ENCODE peak calls at places on chromosomes 5 and 9, in six cellular contexts. N is activated T-cell treated with anti-CD3 and anti-CD28 coated beads, Interleukin-2, amount 50 U/mL, for 72 hours; T is activated T-helper 1 cell treated with anti-CD3 and anti-CD28 coated beads, Interleukin-2, amount 50 U/mL, for 16 hours; F is tibial artery; E is HEK293T; A is NCI-H2029 treated with DMSO at 0.1 percent for 48 hours. B is an unnamed sample.

GRCh38 chr9:89603629-89604462 is 966 bp upstream of the GADD45G start:
- DNase-seq in N (peak), T (no peak), F (peak), E (peak), A (peak), B (peak)

GRCh38 chr5:82165740-82166530 is 112.2 kb downstream of the RPS23 start:
- DNase-seq in N (peak), T (no peak), F (peak), E (peak), A (peak), B (peak)

GRCh38 chr5:72179816-72180440 is 72.7 kb downstream of the MAP1B start:
- DNase-seq in N (no peak), T (no peak), F (no peak), E (no peak), A (no peak), B (no peak)

GRCh38 chr9:79575560-79575959 is 3.8 kb downstream of the TLE4 start:
- DNase-seq in N (no peak), T (no peak), F (no peak), E (no peak), A (no peak), B (no peak)

GRCh38 chr9:35736201-35736633 is 3.8 kb downstream of the CREB3 start:
- DNase-seq in N (peak), T (peak), F (no peak), E (peak), A (peak), B (peak)

GRCh38 chr5:180636403-180637075 is 12.9 kb downstream of the FLT4 start:
- DNase-seq in N (no peak), T (no peak), F (peak), E (no peak), A (no peak), B (no peak)

GRCh38 chr5:157516016-157516415 is 56.0 kb downstream of the NIPAL4 start:
- DNase-seq in N (peak), T (no peak), F (peak), E (no peak), A (no peak), B (no peak)

GRCh38 chr5:174413520-174414314 is 310.7 kb upstream of the MSX2 start:
- DNase-seq in N (no peak), T (no peak), F (no peak), E (no peak), A (no peak), B (no peak)

GRCh38 chr9:86321373-86321772 is 32.8 kb downstream of the TUT7 start:
- DNase-seq in N (no peak), T (no peak), F (no peak), E (no peak), A (no peak), B (no peak)

GRCh38 chr5:132270706-132271105 is 13.2 kb downstream of the PDLIM4 start:
- DNase-seq in N (no peak), T (no peak), F (no peak), E (no peak), A (no peak), B (no peak)

GRCh38 chr5:150410524-150411244 is 2.0 kb downstream of the CD74 start:
- DNase-seq in N (peak), T (no peak), F (peak), E (peak), A (peak), B (peak)

GRCh38 chr9:71675857-71676165 is 92.5 kb downstream of the CEMIP2 start:
- DNase-seq in N (no peak), T (no peak), F (no peak), E (no peak), A (no peak), B (no peak)

GRCh38 chr5:136424835-136425694 is 59.7 kb upstream of the TRPC7 start:
- DNase-seq in N (peak), T (no peak), F (peak), E (peak), A (peak), B (peak)

GRCh38 chr9:134678671-134679443 is 37.3 kb downstream of the COL5A1 start:
- DNase-seq in N (no peak), T (no peak), F (peak), E (no peak), A (no peak), B (no peak)

GRCh38 chr5:171555160-171555559 is 135.7 kb downstream of the FGF18 start:
- DNase-seq in N (no peak), T (no peak), F (no peak), E (no peak), A (no peak), B (no peak)

GRCh38 chr9:109817846-109818472 is 38.0 kb downstream of the PALM2AKAP2 start:
- DNase-seq in N (peak), T (no peak), F (peak), E (peak), A (peak), B (peak)

GRCh38 chr5:83922699-83923098 is 202.0 kb upstream of the HAPLN1 start:
- DNase-seq in N (no peak), T (no peak), F (no peak), E (no peak), A (no peak), B (no peak)

GRCh38 chr9:81619353-81620008 is 69.9 kb downstream of the TLE1 start:
- DNase-seq in N (no peak), T (no peak), F (no peak), E (no peak), A (peak), B (no peak)

GRCh38 chr5:135051872-135052271 is 17.8 kb upstream of the PITX1 start:
- DNase-seq in N (no peak), T (no peak), F (no peak), E (no peak), A (no peak), B (no peak)

GRCh38 chr5:13251623-13252367 is 692.7 kb downstream of the DNAH5 start:
- DNase-seq in N (no peak), T (no peak), F (peak), E (no peak), A (no peak), B (no peak)

GRCh38 chr9:131382850-131383729 is 10.8 kb upstream of the PRRC2B start:
- DNase-seq in N (no peak), T (no peak), F (no peak), E (peak), A (peak), B (peak)

GRCh38 chr5:177423671-177424070 is 2.8 kb upstream of the GRK6 start:
- DNase-seq in N (no peak), T (no peak), F (no peak), E (no peak), A (no peak), B (no peak)

GRCh38 chr5:17001418-17001817 is 65.3 kb upstream of the MYO10 start:
- DNase-seq in N (no peak), T (no peak), F (no peak), E (no peak), A (no peak), B (no peak)

GRCh38 chr5:40762716-40763115 is 7.0 kb upstream of the TTC33 start:
- DNase-seq in N (no peak), T (no peak), F (no peak), E (no peak), A (no peak), B (no peak)

GRCh38 chr5:173397531-173397930 is 69.3 kb upstream of the STC2 start:
- DNase-seq in N (no peak), T (no peak), F (no peak), E (no peak), A (no peak), B (no peak)

GRCh38 chr9:114694719-114695269 is 12.8 kb upstream of the TEX48 start:
- DNase-seq in N (no peak), T (no peak), F (no peak), E (no peak), A (no peak), B (no peak)

GRCh38 chr5:171667341-171668096 is 118.1 kb upstream of the SMIM23 start:
- DNase-seq in N (no peak), T (no peak), F (no peak), E (no peak), A (no peak), B (no peak)

GRCh38 chr9:126070071-126070470 is 256.6 kb upstream of the MVB12B start:
- DNase-seq in N (no peak), T (no peak), F (no peak), E (no peak), A (no peak), B (no peak)

GRCh38 chr5:14930486-14930885 is 58.9 kb upstream of the ANKH start:
- DNase-seq in N (no peak), T (no peak), F (no peak), E (no peak), A (no peak), B (no peak)

GRCh38 chr9:14942037-14942436 is 31.8 kb upstream of the FREM1 start:
- DNase-seq in N (no peak), T (no peak), F (no peak), E (no peak), A (no peak), B (no peak)

GRCh38 chr5:83956386-83956785 is 235.7 kb upstream of the HAPLN1 start:
- DNase-seq in N (no peak), T (no peak), F (no peak), E (no peak), A (no peak), B (no peak)

GRCh38 chr5:141850183-141850768 is 27.9 kb downstream of the PCDH1 start:
- DNase-seq in N (no peak), T (peak), F (no peak), E (peak), A (peak), B (no peak)

GRCh38 chr9:124800306-124801259 is 23.6 kb downstream of the OLFML2A start:
- DNase-seq in N (no peak), T (no peak), F (no peak), E (no peak), A (no peak), B (no peak)

GRCh38 chr9:12785251-12785880 is 10.5 kb downstream of the LURAP1L start:
- DNase-seq in N (no peak), T (no peak), F (peak), E (no peak), A (no peak), B (no peak)

GRCh38 chr5:43313854-43314457 is 744 bp upstream of the HMGCS1 start:
- DNase-seq in N (no peak), T (no peak), F (no peak), E (no peak), A (peak), B (no peak)

B was measured in HepG2.